ENCODE peak calls at places on chromosomes 6 and 20, in seven cellular contexts. One of them, this sample, is unnamed.
A peak's percentile ranks its signal among the peaks of the same experiment; 100 is the strongest.

GRCh38 chr20:33250666-33251065 is 14.9 kb downstream of the BPIFA1 start:
- DNase-seq in MM.1S: no peak
- DNase-seq in GM23338: no peak
- DNase-seq in HCT116: no peak
- DNase-seq in OCI-LY7: no peak
- DNase-seq in hepatocyte: no peak
- DNase-seq in SK-N-SH: no peak
- DNase-seq in this sample: no peak

GRCh38 chr20:54005524-54005923 is 64.9 kb downstream of the BCAS1 start:
- DNase-seq in MM.1S: no peak
- DNase-seq in GM23338: no peak
- DNase-seq in HCT116: no peak
- DNase-seq in OCI-LY7: no peak
- DNase-seq in hepatocyte: no peak
- DNase-seq in SK-N-SH: no peak
- DNase-seq in this sample: no peak

GRCh38 chr6:51514396-51515051 is 572.9 kb downstream of the PKHD1 start:
- DNase-seq in MM.1S: no peak
- DNase-seq in GM23338: no peak
- DNase-seq in HCT116: no peak
- DNase-seq in OCI-LY7: no peak
- DNase-seq in hepatocyte: peak; percentile 17
- DNase-seq in SK-N-SH: no peak
- DNase-seq in this sample: peak; percentile 24

GRCh38 chr6:44225579-44226325 is 2.4 kb downstream of the SLC29A1 start:
- DNase-seq in MM.1S: no peak
- DNase-seq in GM23338: no peak
- DNase-seq in HCT116: no peak
- DNase-seq in OCI-LY7: peak; percentile 39
- DNase-seq in hepatocyte: no peak
- DNase-seq in SK-N-SH: no peak
- DNase-seq in this sample: no peak

GRCh38 chr6:17431581-17431980 is 38.2 kb downstream of the CAP2 start:
- DNase-seq in MM.1S: no peak
- DNase-seq in GM23338: peak; percentile 43
- DNase-seq in HCT116: no peak
- DNase-seq in OCI-LY7: no peak
- DNase-seq in hepatocyte: no peak
- DNase-seq in SK-N-SH: no peak
- DNase-seq in this sample: no peak

GRCh38 chr20:437787-438486 is 24.4 kb downstream of the TBC1D20 start:
- DNase-seq in MM.1S: peak; percentile 27
- DNase-seq in GM23338: no peak
- DNase-seq in HCT116: no peak
- DNase-seq in OCI-LY7: peak; percentile 32
- DNase-seq in hepatocyte: no peak
- DNase-seq in SK-N-SH: no peak
- DNase-seq in this sample: no peak

GRCh38 chr6:138926579-138926978 is 61.5 kb downstream of the REPS1 start:
- DNase-seq in MM.1S: no peak
- DNase-seq in GM23338: no peak
- DNase-seq in HCT116: no peak
- DNase-seq in OCI-LY7: no peak
- DNase-seq in hepatocyte: no peak
- DNase-seq in SK-N-SH: no peak
- DNase-seq in this sample: no peak

GRCh38 chr6:56803594-56803993 is 151.3 kb upstream of the BEND6 start:
- DNase-seq in MM.1S: no peak
- DNase-seq in GM23338: no peak
- DNase-seq in HCT116: no peak
- DNase-seq in OCI-LY7: no peak
- DNase-seq in hepatocyte: no peak
- DNase-seq in SK-N-SH: no peak
- DNase-seq in this sample: no peak

GRCh38 chr6:34791842-34792604 is at the start of gene BLTP3A:
- DNase-seq in MM.1S: peak; percentile 85
- DNase-seq in GM23338: peak; percentile 87
- DNase-seq in HCT116: peak; percentile 33
- DNase-seq in OCI-LY7: peak; percentile 92
- DNase-seq in hepatocyte: peak; percentile 94
- DNase-seq in SK-N-SH: peak; percentile 94
- DNase-seq in this sample: peak; percentile 93
- TF ChIP-seq EZH2phosphoT487 in MM.1S: no peak
- TF ChIP-seq EZH2phosphoT487 in GM23338: no peak
- TF ChIP-seq EZH2phosphoT487 in HCT116: no peak
- TF ChIP-seq EZH2phosphoT487 in OCI-LY7: no peak
- TF ChIP-seq EZH2phosphoT487 in hepatocyte: no peak
- TF ChIP-seq EZH2phosphoT487 in SK-N-SH: no peak
- TF ChIP-seq EZH2phosphoT487 in this sample: no peak

GRCh38 chr6:78020586-78020985 is 367.7 kb downstream of the MEI4 start:
- DNase-seq in MM.1S: no peak
- DNase-seq in GM23338: no peak
- DNase-seq in HCT116: no peak
- DNase-seq in OCI-LY7: no peak
- DNase-seq in hepatocyte: no peak
- DNase-seq in SK-N-SH: no peak
- DNase-seq in this sample: no peak
- TF ChIP-seq CTCF in MM.1S: no peak
- TF ChIP-seq CTCF in GM23338: no peak
- TF ChIP-seq CTCF in HCT116: no peak
- TF ChIP-seq CTCF in OCI-LY7: no peak
- TF ChIP-seq CTCF in hepatocyte: no peak
- TF ChIP-seq CTCF in SK-N-SH: no peak
- TF ChIP-seq CTCF in this sample: no peak

GRCh38 chr6:27332692-27333641 is 20.9 kb upstream of the POM121L2 start:
- DNase-seq in MM.1S: no peak
- DNase-seq in GM23338: peak; percentile 77
- DNase-seq in HCT116: peak; percentile 76
- DNase-seq in OCI-LY7: no peak
- DNase-seq in hepatocyte: peak; percentile 71
- DNase-seq in SK-N-SH: peak; percentile 25
- DNase-seq in this sample: peak; percentile 78
- TF ChIP-seq EZH2phosphoT487 in MM.1S: no peak
- TF ChIP-seq EZH2phosphoT487 in GM23338: no peak
- TF ChIP-seq EZH2phosphoT487 in HCT116: no peak
- TF ChIP-seq EZH2phosphoT487 in OCI-LY7: no peak
- TF ChIP-seq EZH2phosphoT487 in hepatocyte: no peak
- TF ChIP-seq EZH2phosphoT487 in SK-N-SH: no peak
- TF ChIP-seq EZH2phosphoT487 in this sample: no peak

DNA sequence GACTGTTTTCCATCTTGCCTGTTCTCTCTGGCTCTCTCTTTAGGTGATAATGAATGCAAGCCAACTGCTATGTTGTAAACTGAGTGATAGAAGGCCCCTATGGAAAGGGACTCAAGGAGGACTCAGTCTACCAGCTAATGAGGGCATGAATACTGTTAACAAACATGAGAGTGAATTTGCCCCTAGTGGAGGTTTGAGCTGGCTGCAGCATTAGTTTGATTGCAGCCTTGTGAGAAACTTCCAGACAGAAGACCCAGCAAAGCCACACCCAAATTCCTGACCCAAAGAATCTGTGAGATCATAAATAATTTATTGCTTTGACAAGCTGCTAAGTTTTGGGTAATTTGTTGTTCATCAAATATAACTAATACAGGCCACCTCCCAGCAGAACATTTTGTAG is 50.0 kb upstream of the PLCB1 start:
- DNase-seq in MM.1S: no peak
- DNase-seq in GM23338: peak; percentile 72
- DNase-seq in HCT116: peak; percentile 7
- DNase-seq in OCI-LY7: peak; percentile 11
- DNase-seq in hepatocyte: peak; percentile 19
- DNase-seq in SK-N-SH: no peak
- DNase-seq in this sample: peak; percentile 11
- TF ChIP-seq CTCF in MM.1S: peak; percentile 26
- TF ChIP-seq CTCF in GM23338: peak; percentile 63
- TF ChIP-seq CTCF in HCT116: no peak
- TF ChIP-seq CTCF in OCI-LY7: peak; percentile 68
- TF ChIP-seq CTCF in hepatocyte: peak; percentile 28
- TF ChIP-seq CTCF in SK-N-SH: peak; percentile 45
- TF ChIP-seq CTCF in this sample: peak; percentile 54

GRCh38 chr20:51577432-51578144 is 35.1 kb upstream of the NFATC2 start:
- DNase-seq in MM.1S: no peak
- DNase-seq in GM23338: no peak
- DNase-seq in HCT116: no peak
- DNase-seq in OCI-LY7: no peak
- DNase-seq in hepatocyte: no peak
- DNase-seq in SK-N-SH: no peak
- DNase-seq in this sample: no peak
- TF ChIP-seq EZH2phosphoT487 in MM.1S: no peak
- TF ChIP-seq EZH2phosphoT487 in GM23338: no peak
- TF ChIP-seq EZH2phosphoT487 in HCT116: no peak
- TF ChIP-seq EZH2phosphoT487 in OCI-LY7: no peak
- TF ChIP-seq EZH2phosphoT487 in hepatocyte: no peak
- TF ChIP-seq EZH2phosphoT487 in SK-N-SH: no peak
- TF ChIP-seq EZH2phosphoT487 in this sample: no peak

GRCh38 chr6:72140795-72141194 is 254.4 kb downstream of the RIMS1 start:
- DNase-seq in MM.1S: no peak
- DNase-seq in GM23338: peak; percentile 33
- DNase-seq in HCT116: no peak
- DNase-seq in OCI-LY7: no peak
- DNase-seq in hepatocyte: no peak
- DNase-seq in SK-N-SH: no peak
- DNase-seq in this sample: no peak
- TF ChIP-seq CTCF in MM.1S: no peak
- TF ChIP-seq CTCF in GM23338: peak; percentile 51
- TF ChIP-seq CTCF in HCT116: no peak
- TF ChIP-seq CTCF in OCI-LY7: no peak
- TF ChIP-seq CTCF in hepatocyte: peak; percentile 23
- TF ChIP-seq CTCF in SK-N-SH: peak; percentile 49
- TF ChIP-seq CTCF in this sample: peak; percentile 19

GRCh38 chr6:87673237-87673636 is 28.8 kb downstream of the AKIRIN2 start:
- DNase-seq in MM.1S: no peak
- DNase-seq in GM23338: no peak
- DNase-seq in HCT116: no peak
- DNase-seq in OCI-LY7: no peak
- DNase-seq in hepatocyte: no peak
- DNase-seq in SK-N-SH: no peak
- DNase-seq in this sample: no peak
- TF ChIP-seq EZH2phosphoT487 in MM.1S: no peak
- TF ChIP-seq EZH2phosphoT487 in GM23338: no peak
- TF ChIP-seq EZH2phosphoT487 in HCT116: no peak
- TF ChIP-seq EZH2phosphoT487 in OCI-LY7: no peak
- TF ChIP-seq EZH2phosphoT487 in hepatocyte: no peak
- TF ChIP-seq EZH2phosphoT487 in SK-N-SH: no peak
- TF ChIP-seq EZH2phosphoT487 in this sample: no peak

This sample was measured in neural progenitor cell.